ENCODE peak calls at places on chromosomes 3 and 15, in eight cellular contexts. O is A673, N is SJSA1, K is lower lobe of right lung, V is iPS DF 6.9, I is heart right ventricle, R is fibroblast of lung, T is SK-N-SH. P is an unnamed sample.
A peak's percentile ranks its signal among the peaks of the same experiment; 100 is the strongest.

GRCh38 chr3:159209459-159209858 is 407.6 kb downstream of the MFSD1 start:
- DNase-seq in O (no peak), V (no peak), N (no peak), K (no peak), R (no peak), I (no peak), T (no peak), P (no peak)

GRCh38 chr15:31265090-31265870 is 61.4 kb upstream of the KLF13 start:
- DNase-seq in N (no peak), V (no peak), O (no peak), R (no peak), K (no peak), I (peak; percentile 3), T (no peak), P (peak; percentile 85)

GRCh38 chr3:133927543-133928066 is 31.9 kb upstream of the RAB6B start:
- DNase-seq in I (peak; percentile 50), R (peak; percentile 29), K (peak; percentile 71), T (peak; percentile 95), O (peak; percentile 69), N (peak; percentile 53), V (no peak), P (peak; percentile 40)

GRCh38 chr3:177410734-177411133 is 213.5 kb upstream of the TBL1XR1 start:
- DNase-seq in V (no peak), R (no peak), K (no peak), O (no peak), N (no peak), T (peak; percentile 20), I (no peak), P (peak; percentile 18)

GRCh38 chr15:78358114-78358513 is 18.0 kb downstream of the CRABP1 start:
- DNase-seq in T (no peak), R (peak; percentile 6), N (no peak), O (no peak), V (no peak), I (no peak), K (no peak), P (peak; percentile 25)

GRCh38 chr3:33173672-33174071 is 44.9 kb downstream of the SUSD5 start:
- DNase-seq in R (no peak), K (no peak), N (no peak), O (no peak), T (no peak), I (no peak), V (no peak), P (no peak)

GRCh38 chr3:7333125-7333524 is 472.2 kb downstream of the GRM7 start:
- DNase-seq in O (no peak), N (no peak), V (no peak), I (no peak), K (no peak), T (no peak), R (no peak), P (no peak)

GRCh38 chr3:74546426-74546825 is 68.0 kb downstream of the CNTN3 start:
- DNase-seq in K (no peak), I (no peak), V (no peak), O (no peak), N (no peak), R (peak; percentile 37), T (no peak), P (no peak)

GRCh38 chr3:187318819-187319616 is 27.5 kb upstream of the MASP1 start:
- DNase-seq in R (peak; percentile 77), N (peak; percentile 62), I (peak; percentile 43), V (peak; percentile 58), T (peak; percentile 49), O (peak; percentile 82), K (no peak), P (peak; percentile 6)
- H3K27me3 ChIP-seq in R (no peaks in the 10 kb centered on the region), N (no peaks in the 10 kb centered on the region), I (peaks cover 6% of the 10 kb centered on the region), V (no peaks in the 10 kb centered on the region), T (peaks cover 21% of the 10 kb centered on the region), O (peaks cover 6% of the 10 kb centered on the region), K (peaks cover 16% of the 10 kb centered on the region), P (no peaks in the 10 kb centered on the region)

GRCh38 chr3:105284876-105285275 is 81.8 kb upstream of the ALCAM start:
- DNase-seq in T (no peak), N (no peak), K (no peak), R (no peak), V (no peak), I (no peak), O (no peak), P (no peak)

GRCh38 chr3:105285653-105286241 is 81.0 kb upstream of the ALCAM start:
- DNase-seq in V (no peak), I (no peak), K (no peak), O (no peak), R (no peak), N (no peak), T (no peak), P (no peak)

GRCh38 chr3:105278688-105279087 is 88.0 kb upstream of the ALCAM start:
- DNase-seq in I (no peak), O (no peak), V (no peak), K (no peak), T (no peak), R (no peak), N (no peak), P (no peak)

GRCh38 chr3:105277656-105278055 is 89.1 kb upstream of the ALCAM start:
- DNase-seq in K (no peak), N (no peak), V (no peak), T (no peak), R (no peak), I (no peak), O (no peak), P (no peak)

GRCh38 chr3:105281989-105282388 is 84.7 kb upstream of the ALCAM start:
- DNase-seq in O (no peak), K (no peak), V (no peak), T (no peak), R (no peak), I (no peak), N (no peak), P (no peak)
- H3K27ac ChIP-seq in O (no peak overlapping the region), K (no peak overlapping the region), V (no peak overlapping the region), T (no peak overlapping the region), R (no peak overlapping the region), I (no peak overlapping the region), N (no peak overlapping the region), P (no peak overlapping the region)

GRCh38 chr3:123993818-123994217 is 1.9 kb upstream of the ROPN1 start:
- DNase-seq in N (no peak), T (no peak), O (no peak), V (no peak), I (no peak), K (no peak), R (no peak), P (no peak)

DNA sequence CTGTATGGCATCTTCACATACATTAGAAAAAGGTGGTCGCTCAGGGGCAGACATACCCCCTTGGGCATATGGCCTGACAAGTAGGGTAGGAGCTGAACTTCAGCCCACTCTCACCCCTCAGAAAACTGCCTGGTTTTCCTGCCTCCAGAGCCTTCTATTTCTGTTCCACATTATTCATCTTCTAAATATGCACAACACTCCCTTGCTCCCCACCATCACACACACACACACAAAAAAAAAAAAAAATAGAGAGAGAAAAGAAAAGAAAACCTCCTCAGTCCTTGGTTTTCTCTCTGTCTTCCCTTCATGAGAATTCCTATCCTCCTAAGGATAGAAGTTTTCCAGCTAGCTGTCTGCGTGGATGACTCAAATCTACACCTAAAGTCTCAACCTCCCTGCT is 5.6 kb upstream of the ROPN1 start:
- DNase-seq in R (no peak), K (no peak), V (no peak), I (no peak), O (no peak), N (no peak), T (no peak), P (no peak)
- H3K27me3 ChIP-seq in R (peaks cover 29% of the 10 kb centered on the region), K (peaks cover 4% of the 10 kb centered on the region), V (peaks cover 2% of the 10 kb centered on the region), I (no peaks in the 10 kb centered on the region), O (peaks cover 36% of the 10 kb centered on the region), N (no peaks in the 10 kb centered on the region), T (no peaks in the 10 kb centered on the region), P (no peaks in the 10 kb centered on the region)

GRCh38 chr3:128597900-128598299 is 52.7 kb downstream of the RPN1 start:
- DNase-seq in N (no peak), I (no peak), T (no peak), R (no peak), K (no peak), V (no peak), O (no peak), P (no peak)
- H3K27ac ChIP-seq in N (no peak overlapping the region), I (no peak overlapping the region), T (no peak overlapping the region), R (no peak overlapping the region), K (no peak overlapping the region), V (no peak overlapping the region), O (peak overlapping the region; percentile 63), P (no peak overlapping the region)

GRCh38 chr15:93243573-93243972 is 154.6 kb upstream of the RGMA start:
- DNase-seq in R (no peak), K (no peak), N (no peak), I (no peak), V (no peak), T (no peak), O (no peak), P (no peak)
- H3K27me3 ChIP-seq in R (no peaks in the 10 kb centered on the region), K (no peaks in the 10 kb centered on the region), N (no peaks in the 10 kb centered on the region), I (peaks cover 2% of the 10 kb centered on the region), V (no peaks in the 10 kb centered on the region), T (no peaks in the 10 kb centered on the region), O (no peaks in the 10 kb centered on the region), P (no peaks in the 10 kb centered on the region)

GRCh38 chr15:99180287-99180962 is 69.0 kb downstream of the TTC23 start:
- DNase-seq in R (no peak), N (no peak), O (no peak), V (no peak), K (no peak), T (no peak), I (no peak), P (no peak)
- H3K27ac ChIP-seq in R (no peak overlapping the region), N (no peak overlapping the region), O (no peak overlapping the region), V (no peak overlapping the region), K (no peak overlapping the region), T (no peak overlapping the region), I (peak overlapping the region; percentile 67), P (no peak overlapping the region)

DNA sequence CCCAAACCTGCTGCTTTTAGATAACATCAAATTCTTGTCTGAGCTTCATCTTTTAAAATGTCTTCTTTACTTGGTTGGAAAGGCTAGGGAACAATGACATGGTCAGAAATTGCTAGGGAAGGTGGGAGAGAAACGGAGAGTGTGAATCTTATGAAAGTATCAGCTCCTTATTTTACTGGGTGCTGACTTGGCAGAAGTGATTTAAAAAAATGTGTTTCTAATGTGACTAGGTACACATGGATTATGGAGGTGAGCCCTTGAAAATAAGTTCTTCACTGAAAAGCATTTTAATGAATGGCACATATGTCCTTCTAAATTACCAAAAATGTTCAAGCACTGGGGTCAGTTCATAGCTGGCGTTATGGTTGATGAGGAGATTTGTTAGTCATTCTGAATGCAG is 54.0 kb upstream of the PPARG start:
- DNase-seq in O (no peak), I (no peak), V (no peak), K (no peak), N (no peak), R (no peak), T (no peak), P (no peak)
- H3K27me3 ChIP-seq in O (peaks cover 13% of the 10 kb centered on the region), I (no peaks in the 10 kb centered on the region), V (no peaks in the 10 kb centered on the region), K (no peaks in the 10 kb centered on the region), N (no peaks in the 10 kb centered on the region), R (no peaks in the 10 kb centered on the region), T (no peaks in the 10 kb centered on the region), P (no peaks in the 10 kb centered on the region)

GRCh38 chr3:53142986-53143385 is 12.8 kb upstream of the RFT1 start:
- DNase-seq in R (no peak), K (no peak), O (no peak), V (no peak), T (no peak), I (peak; percentile 22), N (no peak), P (no peak)
- H3K27ac ChIP-seq in R (no peak overlapping the region), K (no peak overlapping the region), O (no peak overlapping the region), V (no peak overlapping the region), T (no peak overlapping the region), I (no peak overlapping the region), N (no peak overlapping the region), P (no peak overlapping the region)

P was measured in SJCRH30.